ENCODE peak calls at places on chromosomes 5 and 9, in ten cellular contexts. X, B, T, E, D, W, Q, N, A and G are unnamed samples.

GRCh38 chr9:129459550-129460322 is 161.2 kb downstream of the C9orf50 start:
- DNase-seq in X (no peak), B (no peak), T (no peak), E (peak; percentile 89), D (no peak), W (no peak), Q (no peak), N (no peak), A (no peak), G (no peak)

GRCh38 chr5:94524841-94525697 is 93.3 kb downstream of the KIAA0825 start:
- DNase-seq in X (peak; percentile 63), B (no peak), T (peak; percentile 23), E (no peak), D (no peak), W (no peak), Q (peak; percentile 9), N (no peak), A (no peak), G (no peak)

GRCh38 chr9:90815183-90815943 is 13.7 kb downstream of the SYK start:
- DNase-seq in X (no peak), B (no peak), T (no peak), E (peak; percentile 88), D (no peak), W (no peak), Q (no peak), N (no peak), A (peak; percentile 58), G (no peak)

GRCh38 chr9:137787376-137787775 is 90.2 kb upstream of the CACNA1B start:
- DNase-seq in X (no peak), B (no peak), T (no peak), E (no peak), D (no peak), W (no peak), Q (no peak), N (no peak), A (no peak), G (no peak)

GRCh38 chr5:60463179-60463868 is 236.6 kb downstream of the DEPDC1B start:
- DNase-seq in X (no peak), B (no peak), T (no peak), E (no peak), D (no peak), W (no peak), Q (no peak), N (no peak), A (no peak), G (no peak)

GRCh38 chr9:37027582-37028424 is 6.3 kb downstream of the PAX5 start:
- DNase-seq in X (peak; percentile 86), B (peak; percentile 73), T (peak; percentile 60), E (peak; percentile 95), D (peak; percentile 79), W (peak; percentile 30), Q (peak; percentile 85), N (peak; percentile 98), A (peak; percentile 85), G (peak; percentile 97)

GRCh38 chr5:57216714-57217113 is 42.9 kb downstream of the GPBP1 start:
- DNase-seq in X (peak; percentile 85), B (no peak), T (no peak), E (no peak), D (no peak), W (no peak), Q (no peak), N (no peak), A (no peak), G (no peak)

GRCh38 chr9:12056874-12057273 is 636.3 kb upstream of the TYRP1 start:
- DNase-seq in X (no peak), B (no peak), T (no peak), E (no peak), D (no peak), W (no peak), Q (no peak), N (no peak), A (no peak), G (no peak)

GRCh38 chr5:174692982-174693422 is 31.4 kb upstream of the MSX2 start:
- DNase-seq in X (no peak), B (no peak), T (no peak), E (no peak), D (no peak), W (no peak), Q (no peak), N (peak; percentile 71), A (no peak), G (no peak)

GRCh38 chr5:174693697-174694400 is 30.5 kb upstream of the MSX2 start:
- DNase-seq in X (no peak), B (no peak), T (no peak), E (no peak), D (no peak), W (no peak), Q (no peak), N (no peak), A (peak; percentile 64), G (no peak)

GRCh38 chr5:174699131-174699530 is 25.3 kb upstream of the MSX2 start:
- DNase-seq in X (no peak), B (no peak), T (no peak), E (no peak), D (no peak), W (no peak), Q (no peak), N (no peak), A (no peak), G (no peak)

GRCh38 chr5:174692381-174692780 is 32.0 kb upstream of the MSX2 start:
- DNase-seq in X (no peak), B (no peak), T (no peak), E (no peak), D (no peak), W (no peak), Q (no peak), N (no peak), A (no peak), G (no peak)

DNA sequence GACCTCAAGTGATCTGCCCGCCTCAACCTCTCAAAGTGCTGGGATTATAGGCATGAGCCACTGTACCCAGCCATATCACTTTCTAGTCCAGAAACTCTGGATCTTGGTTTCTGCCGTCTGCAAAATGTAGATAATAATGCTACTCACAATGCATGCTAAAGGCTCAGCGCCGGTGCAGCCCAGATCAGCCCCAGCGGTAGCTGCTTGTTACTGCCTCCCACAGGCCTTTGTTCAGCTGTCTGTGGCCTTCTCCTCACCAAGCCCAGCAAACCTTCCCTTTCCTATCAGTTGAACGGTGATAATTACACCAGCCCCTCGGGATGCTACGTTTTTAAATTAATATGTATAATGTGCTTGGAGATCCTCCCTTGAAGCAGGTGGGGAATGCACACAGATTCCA is 26.2 kb upstream of the MSX2 start:
- DNase-seq in X (no peak), B (no peak), T (no peak), E (no peak), D (no peak), W (no peak), Q (no peak), N (peak; percentile 47), A (no peak), G (no peak)
- TF ChIP-seq CTCF in X (no peak), B (no peak), T (no peak), E (no peak), D (no peak), W (no peak), Q (no peak), N (peak; percentile 56), A (no peak), G (no peak)

DNA sequence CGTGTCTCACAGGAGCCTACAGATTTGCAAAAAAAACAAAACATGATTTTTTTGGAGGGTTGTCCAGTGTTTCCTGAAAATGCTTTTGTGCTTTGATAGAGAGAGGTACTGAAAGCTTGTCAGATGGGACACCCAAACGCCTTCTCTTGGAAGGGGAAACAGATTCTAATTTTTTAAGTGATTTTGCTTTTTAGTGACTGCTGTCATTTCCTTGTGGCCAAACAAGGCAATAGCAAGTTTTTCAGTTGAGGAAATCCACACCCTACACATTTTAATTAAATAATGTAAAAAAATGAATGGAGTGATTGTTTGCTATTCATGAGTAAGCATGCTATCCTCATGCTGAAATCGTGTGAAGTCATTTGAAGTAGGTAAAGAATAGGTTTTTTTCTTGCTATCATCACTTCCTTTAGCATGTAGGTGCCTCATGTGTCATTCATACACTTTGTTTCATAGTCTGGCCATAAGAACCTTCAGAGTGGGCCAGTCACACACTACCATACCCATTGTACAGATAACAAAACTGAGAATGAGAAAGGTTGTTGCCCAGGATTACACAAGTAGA is 682.7 kb upstream of the WWC1 start:
- DNase-seq in X (no peak), B (no peak), T (no peak), E (no peak), D (no peak), W (no peak), Q (no peak), N (no peak), A (no peak), G (no peak)
- TF ChIP-seq CTCF in X (peak; percentile 20), B (no peak), T (no peak), E (no peak), D (no peak), W (peak; percentile 26), Q (no peak), N (peak; percentile 42), A (no peak), G (peak; percentile 65)

DNA sequence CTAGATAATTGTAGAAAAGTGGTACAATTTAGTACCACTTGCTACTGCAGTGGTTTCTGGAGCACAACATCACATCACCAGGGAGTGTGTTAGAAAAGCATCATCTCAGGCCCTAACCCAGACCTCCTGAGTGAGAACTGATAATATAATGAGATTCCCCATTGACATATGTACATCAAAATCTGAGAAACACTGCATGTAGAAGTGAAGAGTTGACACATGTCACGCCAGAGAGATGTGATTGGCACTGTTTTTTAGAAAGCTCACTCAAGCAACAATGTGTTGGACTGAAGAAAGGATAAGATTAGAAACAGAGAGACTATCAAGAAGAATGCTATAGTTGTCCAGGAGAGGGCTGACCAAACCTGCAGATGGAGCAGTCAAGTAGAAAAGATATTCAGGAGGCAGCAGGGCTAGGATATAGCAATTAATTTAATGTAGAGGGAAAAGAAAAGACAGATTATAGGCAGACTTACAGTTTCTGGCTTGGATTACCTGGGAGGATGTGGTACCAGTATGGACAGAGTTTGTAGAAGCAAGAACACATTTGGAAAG is 324.4 kb upstream of the ADAMTSL1 start:
- DNase-seq in X (no peak), B (no peak), T (no peak), E (no peak), D (no peak), W (no peak), Q (no peak), N (no peak), A (no peak), G (no peak)
- TF ChIP-seq CTCF in X (no peak), B (no peak), T (no peak), E (no peak), D (no peak), W (peak; percentile 65), Q (no peak), N (peak; percentile 22), A (no peak), G (no peak)

GRCh38 chr5:133744909-133745308 is 132.6 kb upstream of the FSTL4 start:
- DNase-seq in X (no peak), B (no peak), T (no peak), E (no peak), D (no peak), W (no peak), Q (no peak), N (no peak), A (no peak), G (no peak)

GRCh38 chr5:133744030-133744645 is 131.8 kb upstream of the FSTL4 start:
- DNase-seq in X (no peak), B (no peak), T (no peak), E (no peak), D (no peak), W (no peak), Q (no peak), N (no peak), A (no peak), G (no peak)

GRCh38 chr5:133749331-133749985 is 137.1 kb upstream of the FSTL4 start:
- DNase-seq in X (no peak), B (no peak), T (no peak), E (no peak), D (no peak), W (no peak), Q (no peak), N (no peak), A (no peak), G (no peak)

GRCh38 chr5:133750356-133750755 is 138.0 kb upstream of the FSTL4 start:
- DNase-seq in X (no peak), B (no peak), T (no peak), E (no peak), D (no peak), W (no peak), Q (no peak), N (no peak), A (no peak), G (no peak)

DNA sequence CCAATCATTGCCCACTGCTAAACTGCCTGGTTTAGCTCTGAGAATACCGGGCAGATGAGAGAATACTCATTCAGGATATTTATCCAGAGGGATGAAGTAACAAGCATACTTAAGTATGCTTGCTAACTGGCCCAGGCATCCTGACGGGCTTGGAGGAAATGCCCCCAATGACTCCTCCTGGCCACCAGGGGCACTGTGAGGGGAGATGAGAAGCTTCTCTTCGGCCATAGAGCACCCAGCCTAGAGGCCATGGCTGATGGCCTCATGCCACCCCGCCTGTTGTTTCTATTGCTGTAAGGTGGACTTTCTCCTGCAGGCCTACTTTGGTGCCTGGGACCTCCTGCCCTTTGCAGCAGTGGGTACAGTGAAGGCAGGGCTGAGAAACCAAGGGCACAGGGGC is 134.5 kb upstream of the FSTL4 start:
- DNase-seq in X (no peak), B (no peak), T (no peak), E (no peak), D (no peak), W (no peak), Q (no peak), N (no peak), A (no peak), G (peak; percentile 13)
- TF ChIP-seq CTCF in X (peak; percentile 11), B (no peak), T (peak; percentile 12), E (no peak), D (no peak), W (peak; percentile 40), Q (peak; percentile 38), N (peak; percentile 63), A (no peak), G (no peak)